ENCODE peak calls at places on chromosomes 11 and 22, in five cellular contexts. L, Q, M, I and P are unnamed samples.

GRCh38 chr11:75820636-75821035 is 5.6 kb downstream of the UVRAG start:
- DNase-seq in L (no peak), Q (no peak), M (peak), I (no peak), P (no peak)

GRCh38 chr11:27328602-27329001 is 34.4 kb downstream of the CCDC34 start:
- DNase-seq in L (no peak), Q (no peak), M (no peak), I (no peak), P (no peak)

GRCh38 chr11:65861533-65862183 is 1.4 kb downstream of the MUS81 start:
- DNase-seq in L (peak), Q (no peak), M (no peak), I (no peak), P (no peak)

GRCh38 chr11:26028294-26028954 is 303.5 kb upstream of the ANO3 start:
- DNase-seq in L (no peak), Q (no peak), M (peak), I (no peak), P (no peak)

GRCh38 chr22:41925783-41926460 is 684 bp downstream of the TNFRSF13C start:
- DNase-seq in L (peak), Q (no peak), M (peak), I (peak), P (no peak)

GRCh38 chr22:44603774-44604173 is 98.2 kb upstream of the PRR5 start:
- DNase-seq in L (no peak), Q (no peak), M (no peak), I (no peak), P (no peak)

GRCh38 chr22:31106651-31107205 is 640 bp downstream of the SELENOM start:
- DNase-seq in L (no peak), Q (no peak), M (peak), I (no peak), P (no peak)

GRCh38 chr22:38205261-38206128 is 3.7 kb downstream of the MAFF start:
- DNase-seq in L (no peak), Q (no peak), M (peak), I (no peak), P (no peak)

GRCh38 chr11:64909653-64910343 is 7.2 kb downstream of the ATG2A start:
- DNase-seq in L (no peak), Q (no peak), M (no peak), I (no peak), P (no peak)

GRCh38 chr11:121416909-121417567 is 35.1 kb upstream of the SORL1 start:
- DNase-seq in L (peak), Q (peak), M (peak), I (no peak), P (no peak)

GRCh38 chr22:46407748-46408147 is 72.2 kb downstream of the TRMU start:
- DNase-seq in L (no peak), Q (no peak), M (no peak), I (no peak), P (no peak)

GRCh38 chr11:12186683-12187082 is 76.3 kb downstream of the MICAL2 start:
- DNase-seq in L (no peak), Q (no peak), M (no peak), I (no peak), P (no peak)

GRCh38 chr11:61828629-61829407 is 718 bp downstream of the FADS2 start:
- DNase-seq in L (peak), Q (peak), M (no peak), I (no peak), P (no peak)

GRCh38 chr11:36131719-36132349 is 157.4 kb downstream of the COMMD9 start:
- DNase-seq in L (peak), Q (no peak), M (peak), I (no peak), P (no peak)

GRCh38 chr22:41762980-41763779 is 37.3 kb upstream of the CCDC134 start:
- DNase-seq in L (peak), Q (no peak), M (no peak), I (no peak), P (no peak)

GRCh38 chr11:108467091-108467823 is at the start of gene C11orf65:
- DNase-seq in L (peak), Q (peak), M (peak), I (peak), P (no peak)

GRCh38 chr11:70688142-70688541 is 289.8 kb downstream of the CTTN start:
- DNase-seq in L (no peak), Q (no peak), M (no peak), I (no peak), P (no peak)

GRCh38 chr11:61106906-61107470 is 4.7 kb downstream of the CD5 start:
- DNase-seq in L (peak), Q (no peak), M (no peak), I (no peak), P (no peak)

GRCh38 chr11:102081313-102081712 is 28.9 kb upstream of the YAP1 start:
- DNase-seq in L (no peak), Q (no peak), M (no peak), I (no peak), P (no peak)

GRCh38 chr11:7485136-7485853 is at the start of gene OLFML1:
- DNase-seq in L (no peak), Q (no peak), M (no peak), I (no peak), P (no peak)

GRCh38 chr11:59801981-59802638 is 8.5 kb downstream of the MRPL16 start:
- DNase-seq in L (no peak), Q (no peak), M (peak), I (no peak), P (no peak)

GRCh38 chr11:116642481-116642880 is 130.3 kb downstream of the BUD13 start:
- DNase-seq in L (no peak), Q (no peak), M (no peak), I (no peak), P (no peak)

GRCh38 chr11:78079232-78080083 is at the start of gene NDUFC2:
- DNase-seq in L (peak), Q (peak), M (peak), I (peak), P (no peak)

GRCh38 chr22:23685205-23685784 is 5.5 kb upstream of the RGL4 start:
- DNase-seq in L (no peak), Q (no peak), M (peak), I (no peak), P (no peak)

GRCh38 chr22:47165998-47166397 is 403.5 kb downstream of the TBC1D22A start:
- DNase-seq in L (no peak), Q (no peak), M (no peak), I (no peak), P (no peak)

GRCh38 chr22:46173152-46173551 is 22.8 kb downstream of the PPARA start:
- DNase-seq in L (no peak), Q (no peak), M (no peak), I (no peak), P (no peak)

GRCh38 chr11:122045181-122045586 is 70.8 kb downstream of the BLID start:
- DNase-seq in L (no peak), Q (no peak), M (peak), I (no peak), P (no peak)

GRCh38 chr11:6191733-6192132 is 7.3 kb upstream of the OR52W1 start:
- DNase-seq in L (no peak), Q (no peak), M (no peak), I (no peak), P (no peak)

GRCh38 chr11:69699213-69699612 is 4.6 kb downstream of the FGF19 start:
- DNase-seq in L (no peak), Q (no peak), M (no peak), I (no peak), P (no peak)

GRCh38 chr22:26656896-26657851 is at the start of gene MIAT:
- DNase-seq in L (peak), Q (no peak), M (peak), I (no peak), P (no peak)

GRCh38 chr11:1091332-1092083 is 16.8 kb downstream of the MUC2 start:
- DNase-seq in L (no peak), Q (no peak), M (no peak), I (no peak), P (no peak)

GRCh38 chr11:116452447-116452846 is 320.3 kb downstream of the BUD13 start:
- DNase-seq in L (no peak), Q (no peak), M (no peak), I (no peak), P (no peak)

GRCh38 chr11:73388241-73389133 is 12.3 kb downstream of the RELT start:
- DNase-seq in L (no peak), Q (peak), M (no peak), I (no peak), P (no peak)

GRCh38 chr11:33635161-33635560 is 65.5 kb downstream of the C11orf91 start:
- DNase-seq in L (no peak), Q (no peak), M (peak), I (no peak), P (no peak)

GRCh38 chr11:384511-384910 is 9.5 kb upstream of the PKP3 start:
- DNase-seq in L (no peak), Q (no peak), M (no peak), I (no peak), P (no peak)

GRCh38 chr22:38282397-38282796 is 9.6 kb upstream of the TMEM184B start:
- DNase-seq in L (no peak), Q (no peak), M (peak), I (no peak), P (no peak)

GRCh38 chr11:111183706-111184105 is 61.8 kb upstream of the POU2AF2 start:
- DNase-seq in L (no peak), Q (peak), M (peak), I (no peak), P (no peak)